ENCODE peak calls at places on chromosomes 4 and X, in five cellular contexts. Z is DMS79 treated with DMSO at 0.1 percent for 48 hours, J is choroid plexus epithelial cell, L is GM23248, S is MM.1S. O is an unnamed sample.

GRCh38 chrX:140712413-140713173 is 3.0 kb downstream of the LINC00632 start:
- DNase-seq in L (peak), Z (no peak), J (peak), S (no peak), O (no peak)

GRCh38 chr4:95092762-95093161 is 335.0 kb downstream of the BMPR1B start:
- DNase-seq in J (no peak), L (peak), S (peak), Z (no peak), O (no peak)

GRCh38 chr4:42655921-42656735 is 777 bp downstream of the ATP8A1 start:
- DNase-seq in L (peak), S (peak), Z (no peak), J (peak), O (peak)

GRCh38 chr4:101701551-101701950 is 89.0 kb upstream of the BANK1 start:
- DNase-seq in Z (no peak), L (no peak), S (no peak), J (no peak), O (no peak)

GRCh38 chr4:123856689-123857545 is 460.3 kb downstream of the SPRY1 start:
- DNase-seq in L (peak), J (peak), S (no peak), Z (no peak), O (peak)

GRCh38 chr4:18398661-18399060 is 377.1 kb upstream of the LCORL start:
- DNase-seq in L (no peak), J (no peak), Z (no peak), S (no peak), O (no peak)

GRCh38 chr4:158065176-158065575 is 107.6 kb downstream of the GASK1B start:
- DNase-seq in L (no peak), Z (no peak), S (no peak), J (no peak), O (peak)

GRCh38 chr4:138673053-138673452 is 342.5 kb upstream of the NOCT start:
- DNase-seq in L (no peak), J (peak), Z (no peak), S (no peak), O (no peak)

GRCh38 chr4:183492791-183493221 is 12.1 kb upstream of the ING2 start:
- DNase-seq in J (peak), L (peak), S (no peak), Z (no peak), O (no peak)

GRCh38 chrX:55908685-55909212 is 191.2 kb downstream of the RRAGB start:
- DNase-seq in L (peak), J (peak), Z (peak), S (peak), O (peak)

GRCh38 chr4:68865178-68865638 is 49.4 kb downstream of the UGT2B10 start:
- DNase-seq in L (no peak), S (no peak), J (no peak), Z (no peak), O (no peak)

GRCh38 chr4:175106301-175106700 is 188.1 kb downstream of the ADAM29 start:
- DNase-seq in L (no peak), J (no peak), Z (no peak), S (no peak), O (no peak)

O was measured in NAMALWA.